ENCODE peak calls at places on chromosomes 6 and 20, in six cellular contexts. W is stomach, D is transverse colon, U is GM12878, M is prostate gland, Q is vagina. O is an unnamed sample.

GRCh38 chr20:2023151-2023550 is 29.3 kb upstream of the PDYN start:
- DNase-seq in W (no peak), D (no peak), U (no peak), M (no peak), Q (no peak), O (no peak)

GRCh38 chr6:44219053-44219814 is 2.5 kb downstream of the MYMX start:
- DNase-seq in W (peak; percentile 88), D (peak; percentile 85), U (no peak), M (peak; percentile 54), Q (no peak), O (peak; percentile 75)

GRCh38 chr6:16432075-16433032 is 194.0 kb downstream of the GMPR start:
- DNase-seq in W (peak; percentile 39), D (no peak), U (peak; percentile 77), M (no peak), Q (no peak), O (no peak)

GRCh38 chr6:153553627-153554026 is 422.5 kb upstream of the RGS17 start:
- DNase-seq in W (no peak), D (no peak), U (no peak), M (no peak), Q (no peak), O (no peak)

GRCh38 chr20:54891907-54892306 is 416.5 kb downstream of the DOK5 start:
- DNase-seq in W (no peak), D (no peak), U (no peak), M (no peak), Q (no peak), O (no peak)

GRCh38 chr6:20403766-20404640 is 2.3 kb downstream of the E2F3 start:
- DNase-seq in W (peak; percentile 34), D (peak; percentile 22), U (no peak), M (no peak), Q (no peak), O (no peak)

GRCh38 chr6:49607391-49607982 is 29.2 kb downstream of the RHAG start:
- DNase-seq in W (no peak), D (no peak), U (no peak), M (no peak), Q (no peak), O (no peak)

GRCh38 chr6:83868639-83869038 is 9.2 kb downstream of the CYB5R4 start:
- DNase-seq in W (no peak), D (no peak), U (no peak), M (no peak), Q (no peak), O (no peak)

GRCh38 chr6:90284236-90284744 is 12.4 kb downstream of the BACH2 start:
- DNase-seq in W (no peak), D (no peak), U (no peak), M (no peak), Q (no peak), O (no peak)

GRCh38 chr6:163780993-163781392 is 366.5 kb downstream of the QKI start:
- DNase-seq in W (no peak), D (no peak), U (no peak), M (peak; percentile 13), Q (no peak), O (no peak)

GRCh38 chr6:37365791-37366190 is 12.0 kb downstream of the RNF8 start:
- DNase-seq in W (no peak), D (no peak), U (no peak), M (no peak), Q (no peak), O (no peak)

GRCh38 chr6:689223-689622 is 3.7 kb downstream of the EXOC2 start:
- DNase-seq in W (no peak), D (no peak), U (no peak), M (no peak), Q (no peak), O (no peak)

GRCh38 chr20:59006864-59007757 is at the start of gene CTSZ:
- DNase-seq in W (peak; percentile 67), D (peak; percentile 88), U (no peak), M (no peak), Q (no peak), O (no peak)

GRCh38 chr6:47701374-47701773 is 3.0 kb downstream of the ADGRF4 start:
- DNase-seq in W (no peak), D (no peak), U (peak; percentile 35), M (no peak), Q (no peak), O (no peak)

GRCh38 chr6:110323004-110323657 is 35.0 kb downstream of the METTL24 start:
- DNase-seq in W (no peak), D (no peak), U (no peak), M (no peak), Q (no peak), O (no peak)

GRCh38 chr20:10209091-10209490 is 9.5 kb upstream of the SNAP25 start:
- DNase-seq in W (no peak), D (no peak), U (no peak), M (no peak), Q (no peak), O (no peak)

GRCh38 chr20:51400051-51400926 is 142.2 kb downstream of the NFATC2 start:
- DNase-seq in W (peak; percentile 32), D (peak; percentile 38), U (peak; percentile 89), M (no peak), Q (no peak), O (no peak)

GRCh38 chr6:41518118-41518517 is 28.1 kb upstream of the FOXP4 start:
- DNase-seq in W (peak; percentile 61), D (peak; percentile 58), U (no peak), M (no peak), Q (no peak), O (no peak)

GRCh38 chr6:46704562-46704961 is 16.9 kb downstream of the TDRD6 start:
- DNase-seq in W (no peak), D (no peak), U (no peak), M (no peak), Q (no peak), O (no peak)

GRCh38 chr6:129672883-129673631 is 36.9 kb downstream of the ARHGAP18 start:
- DNase-seq in W (no peak), D (no peak), U (peak; percentile 60), M (no peak), Q (no peak), O (no peak)

GRCh38 chr6:98827295-98828159 is 6.8 kb upstream of the POU3F2 start:
- DNase-seq in W (no peak), D (no peak), U (no peak), M (no peak), Q (no peak), O (no peak)

GRCh38 chr6:131208787-131209186 is 73.5 kb downstream of the AKAP7 start:
- DNase-seq in W (no peak), D (no peak), U (no peak), M (no peak), Q (no peak), O (no peak)

GRCh38 chr6:108441141-108441540 is 119.6 kb upstream of the FOXO3 start:
- DNase-seq in W (no peak), D (no peak), U (no peak), M (no peak), Q (no peak), O (no peak)

GRCh38 chr20:44896583-44896982 is 11.1 kb downstream of the YWHAB start:
- DNase-seq in W (no peak), D (no peak), U (no peak), M (no peak), Q (no peak), O (no peak)

GRCh38 chr6:46626228-46626909 is 26.2 kb downstream of the CYP39A1 start:
- DNase-seq in W (no peak), D (no peak), U (peak; percentile 7), M (no peak), Q (no peak), O (no peak)

GRCh38 chr6:28462401-28462800 is 19.1 kb upstream of the ZSCAN23 start:
- DNase-seq in W (no peak), D (no peak), U (no peak), M (no peak), Q (no peak), O (no peak)

GRCh38 chr6:130282234-130282995 is 59.7 kb upstream of the SAMD3 start:
- DNase-seq in W (no peak), D (no peak), U (no peak), M (no peak), Q (no peak), O (no peak)

GRCh38 chr6:44302856-44303255 is 10.3 kb downstream of the AARS2 start:
- DNase-seq in W (no peak), D (no peak), U (no peak), M (no peak), Q (no peak), O (no peak)

GRCh38 chr6:87840324-87840723 is 138.3 kb upstream of the AKIRIN2 start:
- DNase-seq in W (no peak), D (no peak), U (no peak), M (no peak), Q (no peak), O (no peak)

GRCh38 chr6:14046476-14047068 is 71.0 kb upstream of the CD83 start:
- DNase-seq in W (peak; percentile 54), D (peak; percentile 32), U (no peak), M (peak; percentile 21), Q (no peak), O (no peak)

GRCh38 chr6:85961746-85962145 is 319.1 kb upstream of the SYNCRIP start:
- DNase-seq in W (no peak), D (no peak), U (no peak), M (no peak), Q (no peak), O (no peak)
- TF ChIP-seq POLR2A in W (no peak), D (no peak), U (no peak), M (no peak), Q (no peak), O (no peak)

GRCh38 chr20:13865825-13866351 is 81.1 kb downstream of the NDUFAF5 start:
- DNase-seq in W (no peak), D (no peak), U (no peak), M (no peak), Q (no peak), O (no peak)
- TF ChIP-seq POLR2AphosphoS5 in W (peak; percentile 57), D (peak; percentile 83), U (no peak), M (peak; percentile 43), Q (peak; percentile 64), O (peak; percentile 87)

DNA sequence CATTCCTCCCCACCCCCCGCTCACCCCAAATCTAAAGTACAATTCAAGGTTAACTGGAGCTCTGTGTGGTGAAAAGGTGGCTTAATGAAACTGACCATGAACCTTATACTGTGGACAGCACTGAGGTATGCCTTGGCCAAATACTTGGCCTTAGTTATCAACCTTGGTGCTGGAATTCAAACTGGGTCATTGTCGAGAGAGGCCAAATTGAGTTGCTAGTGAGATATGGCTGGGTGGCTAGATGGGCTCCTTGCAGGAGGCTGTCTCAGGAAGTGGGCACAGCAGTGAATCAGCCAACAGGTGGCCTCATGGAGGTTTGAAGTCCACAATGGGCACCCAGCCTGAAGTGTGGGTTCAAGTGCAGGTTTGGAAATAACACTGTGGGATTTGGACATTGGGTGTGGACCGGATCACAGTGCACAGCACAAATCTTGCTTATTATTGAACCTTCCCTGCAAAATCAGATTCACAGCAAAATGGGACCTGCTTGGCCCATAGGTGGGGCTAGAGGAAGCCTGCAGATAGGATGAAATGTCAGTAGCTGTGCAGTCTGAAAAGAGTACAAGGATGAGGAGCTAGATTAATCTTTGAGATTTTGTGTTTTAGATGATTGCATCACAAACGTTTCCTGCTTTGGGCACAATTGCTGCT is 5.6 kb upstream of the BTBD3 start:
- DNase-seq in W (no peak), D (no peak), U (no peak), M (no peak), Q (no peak), O (no peak)
- TF ChIP-seq CTCF in W (no peak), D (peak; percentile 44), U (peak; percentile 40), M (no peak), Q (no peak), O (no peak)

DNA sequence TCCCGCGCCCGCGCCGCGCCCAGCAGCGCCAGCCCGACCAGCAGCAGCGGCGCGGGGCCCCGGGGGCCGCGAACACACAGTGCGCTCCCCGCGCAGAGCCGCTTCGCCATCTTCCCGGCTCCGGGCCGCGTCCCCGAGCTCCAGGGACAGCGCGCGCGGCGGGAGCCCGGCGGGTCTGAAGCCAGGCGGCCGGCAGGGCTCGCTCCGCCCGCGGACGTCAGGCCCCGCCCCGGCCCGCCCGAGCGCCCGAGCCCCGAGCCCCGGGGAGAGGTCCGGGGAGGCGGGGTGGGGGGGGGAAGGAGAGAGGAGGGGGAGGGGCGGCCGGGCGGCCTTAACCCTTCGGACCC is at the start of gene LAMA5:
- DNase-seq in W (peak; percentile 72), D (peak; percentile 69), U (no peak), M (no peak), Q (no peak), O (no peak)
- TF ChIP-seq POLR2A in W (no peak), D (no peak), U (no peak), M (peak; percentile 69), Q (no peak), O (no peak)